ENCODE peak calls at places on chromosomes 7 and 10, in six cellular contexts. G is body of pancreas, H is cardiac muscle cell, E is neuronal stem cell, R is endodermal cell, O is HL-60. X is an unnamed sample.

GRCh38 chr7:2032030-2032875 is 200.5 kb downstream of the MAD1L1 start:
- DNase-seq in G (no peak), H (peak; percentile 20), E (no peak), R (peak; percentile 76), O (no peak), X (no peak)

GRCh38 chr7:100674441-100675407 is 1.2 kb downstream of the GNB2 start:
- DNase-seq in G (no peak), H (no peak), E (no peak), R (peak; percentile 76), O (peak; percentile 56), X (no peak)

GRCh38 chr7:88357794-88358533 is 51.3 kb upstream of the STEAP4 start:
- DNase-seq in G (no peak), H (peak; percentile 17), E (no peak), R (no peak), O (peak; percentile 33), X (peak; percentile 33)

GRCh38 chr7:74027683-74028320 is at the start of gene ELN:
- DNase-seq in G (peak; percentile 79), H (peak; percentile 92), E (no peak), R (peak; percentile 72), O (no peak), X (no peak)

GRCh38 chr10:85919358-85920022 is 447.1 kb downstream of the GRID1 start:
- DNase-seq in G (no peak), H (no peak), E (no peak), R (peak; percentile 67), O (no peak), X (no peak)

GRCh38 chr10:101214446-101215396 is 14.5 kb downstream of the LBX1 start:
- DNase-seq in G (peak; percentile 67), H (peak; percentile 54), E (peak; percentile 86), R (peak; percentile 95), O (peak; percentile 46), X (peak; percentile 74)

GRCh38 chr10:121448768-121449456 is 149.3 kb downstream of the FGFR2 start:
- DNase-seq in G (no peak), H (no peak), E (no peak), R (no peak), O (no peak), X (no peak)

GRCh38 chr7:1697499-1698125 is 27.5 kb downstream of the ELFN1 start:
- DNase-seq in G (no peak), H (no peak), E (no peak), R (peak; percentile 53), O (no peak), X (no peak)

GRCh38 chr7:39882148-39882784 is 67.8 kb upstream of the CDK13 start:
- DNase-seq in G (no peak), H (no peak), E (no peak), R (no peak), O (no peak), X (no peak)

GRCh38 chr7:66265566-66265965 is 60.4 kb downstream of the TPST1 start:
- DNase-seq in G (no peak), H (peak; percentile 43), E (no peak), R (no peak), O (no peak), X (peak; percentile 24)

GRCh38 chr10:96321822-96322221 is 17.6 kb downstream of the DNTT start:
- DNase-seq in G (no peak), H (no peak), E (no peak), R (peak; percentile 82), O (no peak), X (no peak)

GRCh38 chr7:130149575-130150139 is 55.5 kb downstream of the TMEM209 start:
- DNase-seq in G (peak; percentile 63), H (no peak), E (no peak), R (no peak), O (peak; percentile 39), X (no peak)

GRCh38 chr7:108637049-108637621 is 67.5 kb downstream of the DNAJB9 start:
- DNase-seq in G (no peak), H (no peak), E (no peak), R (no peak), O (no peak), X (no peak)

GRCh38 chr10:32684291-32684690 is 238.4 kb downstream of the CCDC7 start:
- DNase-seq in G (no peak), H (no peak), E (no peak), R (no peak), O (no peak), X (no peak)

GRCh38 chr7:141097430-141097829 is 23.6 kb downstream of the TMEM178B start:
- DNase-seq in G (no peak), H (no peak), E (peak; percentile 56), R (peak; percentile 60), O (no peak), X (no peak)

GRCh38 chr7:50204576-50204975 is 99.9 kb upstream of the IKZF1 start:
- DNase-seq in G (no peak), H (no peak), E (no peak), R (peak; percentile 14), O (no peak), X (no peak)

GRCh38 chr10:3471927-3472704 is 299.5 kb upstream of the PITRM1 start:
- DNase-seq in G (no peak), H (no peak), E (peak; percentile 45), R (no peak), O (no peak), X (no peak)

GRCh38 chr10:109914966-109915365 is 8.3 kb downstream of the XPNPEP1 start:
- DNase-seq in G (peak; percentile 54), H (peak; percentile 86), E (no peak), R (no peak), O (peak; percentile 86), X (peak; percentile 93)

GRCh38 chr7:111835066-111835465 is 272.8 kb upstream of the IMMP2L start:
- DNase-seq in G (no peak), H (peak; percentile 79), E (no peak), R (no peak), O (no peak), X (peak; percentile 49)

GRCh38 chr10:93461807-93462178 is 20.3 kb downstream of the MYOF start:
- DNase-seq in G (no peak), H (peak; percentile 54), E (no peak), R (no peak), O (peak; percentile 10), X (peak; percentile 57)

GRCh38 chr10:93462881-93463280 is 19.3 kb downstream of the MYOF start:
- DNase-seq in G (no peak), H (peak; percentile 68), E (no peak), R (peak; percentile 31), O (no peak), X (peak; percentile 61)

GRCh38 chr10:93458821-93459257 is 23.3 kb downstream of the MYOF start:
- DNase-seq in G (peak; percentile 48), H (peak; percentile 99), E (no peak), R (peak; percentile 90), O (no peak), X (peak; percentile 91)

GRCh38 chr10:93462371-93462770 is 19.8 kb downstream of the MYOF start:
- DNase-seq in G (no peak), H (no peak), E (no peak), R (peak; percentile 19), O (no peak), X (no peak)

DNA sequence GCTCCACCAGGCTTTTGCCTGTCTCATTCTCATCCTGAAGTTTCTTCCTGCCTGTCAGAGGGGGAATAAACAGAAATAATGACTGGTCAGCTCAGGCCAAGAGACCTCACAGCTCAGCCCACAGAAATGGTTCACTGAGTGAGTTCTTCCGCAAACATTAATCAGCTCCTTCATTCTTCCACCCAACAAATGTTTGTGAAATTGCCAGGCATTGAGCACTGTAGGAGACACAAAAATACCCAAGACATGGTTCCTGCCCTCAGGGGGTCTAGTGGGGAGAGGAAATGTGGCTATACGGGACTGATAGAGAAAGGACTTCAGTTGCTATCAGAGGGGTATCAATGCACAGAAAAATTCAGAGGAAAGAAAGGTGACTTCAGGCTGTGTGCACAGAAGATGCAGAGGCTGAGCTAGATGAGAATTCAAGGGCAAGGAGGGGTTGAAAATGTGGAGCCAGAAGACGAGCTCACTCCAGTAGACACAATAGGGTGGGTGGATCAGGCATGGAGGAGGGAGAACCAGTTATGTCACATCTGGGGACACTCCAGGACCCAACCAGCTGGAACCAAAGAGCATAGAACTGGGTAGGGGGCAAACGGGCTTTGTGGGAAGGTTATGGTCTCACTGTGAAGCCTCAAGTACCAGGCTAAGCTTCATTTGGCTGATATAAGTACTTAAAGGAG is 20.9 kb downstream of the MYOF start:
- DNase-seq in G (no peak), H (no peak), E (no peak), R (no peak), O (no peak), X (no peak)
- H3K27ac ChIP-seq in G (peak overlapping the region; percentile 4), H (no peak overlapping the region), E (no peak overlapping the region), R (no peak overlapping the region), O (no peak overlapping the region), X (peak overlapping the region; percentile 99)

DNA sequence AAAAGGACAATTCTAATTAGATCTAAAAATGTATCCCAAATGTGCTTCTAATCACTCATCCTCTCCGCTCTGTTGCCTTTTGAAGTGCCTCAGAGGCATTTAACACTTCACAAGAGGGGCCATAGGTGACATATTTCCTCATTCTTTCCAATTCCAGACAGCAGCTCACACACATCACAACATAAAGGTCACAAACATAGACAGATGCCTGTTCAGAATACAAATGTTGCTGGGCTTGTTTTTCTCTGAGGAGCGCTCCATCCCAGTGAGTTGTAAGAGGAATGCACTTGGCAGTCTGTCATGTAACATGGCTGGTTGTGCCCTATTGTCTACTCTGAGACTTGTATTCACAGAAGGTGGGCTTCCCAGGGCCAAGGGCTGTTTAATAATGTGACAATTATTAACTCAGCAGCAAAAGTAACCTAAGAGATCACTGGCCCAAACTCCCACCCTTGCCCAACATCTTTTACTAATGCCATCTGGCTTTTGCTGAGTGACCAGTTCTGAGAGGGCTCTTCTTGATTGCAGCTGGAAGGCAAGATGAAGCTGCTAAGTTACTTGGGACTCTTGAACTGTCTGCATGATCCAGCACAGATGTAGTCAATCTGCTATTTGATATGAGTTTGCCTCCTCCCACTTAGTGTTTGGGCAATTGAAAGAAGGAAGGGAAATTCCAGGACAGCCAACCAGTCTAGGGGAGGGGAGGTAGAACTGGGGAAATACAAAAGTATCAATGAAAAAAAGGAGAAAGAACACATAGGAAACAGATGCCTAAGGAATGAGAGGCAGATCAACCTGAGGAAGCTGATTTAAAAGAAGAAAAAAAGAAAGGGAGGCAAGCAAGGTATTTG is 13.6 kb downstream of the PON2 start:
- DNase-seq in G (no peak), H (peak; percentile 72), E (no peak), R (no peak), O (no peak), X (no peak)
- H3K27ac ChIP-seq in G (no peak overlapping the region), H (peak overlapping the region; percentile 92), E (no peak overlapping the region), R (peak overlapping the region; percentile 98), O (no peak overlapping the region), X (no peak overlapping the region)

DNA sequence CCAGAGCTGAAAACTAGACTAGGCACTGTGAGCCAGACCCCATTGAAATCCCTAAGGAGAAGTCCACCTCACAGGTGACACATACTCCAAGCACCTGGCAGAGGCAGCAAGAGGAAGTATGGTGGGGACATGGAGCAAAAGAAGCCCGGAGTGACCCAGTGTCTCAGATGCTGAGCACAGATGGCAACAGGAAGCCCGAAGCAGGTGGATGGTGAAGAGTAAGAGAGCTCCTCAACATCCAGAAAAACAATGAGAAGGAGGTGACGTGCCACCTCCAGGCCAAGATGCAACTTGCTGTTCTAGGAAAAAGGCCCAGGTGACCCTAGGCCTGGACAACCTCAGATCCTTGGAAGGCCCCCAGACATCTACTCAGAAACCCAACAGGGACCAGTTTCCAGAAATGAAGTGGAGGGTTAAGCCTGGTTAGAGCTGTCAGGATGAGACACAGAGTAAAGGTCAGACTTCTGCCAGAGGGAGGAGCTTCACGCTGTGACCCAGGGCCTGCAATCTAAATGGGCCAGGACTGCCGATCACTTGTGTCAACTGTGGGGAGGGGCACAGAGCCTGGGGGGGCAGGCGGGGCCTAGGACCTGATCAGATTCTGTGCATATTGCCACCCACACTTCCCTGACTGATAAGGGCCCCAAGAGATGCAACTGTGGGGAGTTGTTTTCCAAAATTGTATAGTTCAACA is 2.4 kb upstream of the COBL start:
- DNase-seq in G (no peak), H (no peak), E (no peak), R (peak; percentile 67), O (no peak), X (no peak)
- H3K27ac ChIP-seq in G (no peak overlapping the region), H (no peak overlapping the region), E (no peak overlapping the region), R (no peak overlapping the region), O (no peak overlapping the region), X (no peak overlapping the region)

GRCh38 chr7:102918865-102919264 is 6.1 kb downstream of the LRRC17 start:
- DNase-seq in G (no peak), H (no peak), E (no peak), R (no peak), O (no peak), X (no peak)
- H3K27ac ChIP-seq in G (no peak overlapping the region), H (no peak overlapping the region), E (no peak overlapping the region), R (no peak overlapping the region), O (no peak overlapping the region), X (no peak overlapping the region)

X was measured in RWPE1.